ENCODE peak calls at places on chromosomes 1 and 21, in four cellular contexts. F is thoracic aorta, Z is tibial nerve, U is psoas muscle. N is an unnamed sample.

GRCh38 chr1:89733748-89734147 is 87.1 kb upstream of the LRRC8D start:
- DNase-seq in F (no peak), Z (no peak), U (no peak), N (no peak)

GRCh38 chr1:232029297-232029696 is 402.7 kb downstream of the DISC1 start:
- DNase-seq in F (no peak), Z (no peak), U (no peak), N (no peak)

GRCh38 chr1:98388431-98388830 is 273.1 kb upstream of the SNX7 start:
- DNase-seq in F (no peak), Z (peak; percentile 13), U (no peak), N (peak; percentile 88)

GRCh38 chr21:46027855-46028493 is 46.4 kb downstream of the COL6A1 start:
- DNase-seq in F (no peak), Z (peak; percentile 37), U (no peak), N (peak; percentile 68)

GRCh38 chr21:41928621-41929220 is 25.1 kb downstream of the C2CD2 start:
- DNase-seq in F (no peak), Z (no peak), U (no peak), N (no peak)

GRCh38 chr1:38026592-38027200 is 14.2 kb downstream of the UTP11 start:
- DNase-seq in F (no peak), Z (no peak), U (peak; percentile 75), N (peak; percentile 75)

GRCh38 chr1:172287207-172287606 is 133.3 kb upstream of the C1orf105 start:
- DNase-seq in F (peak; percentile 47), Z (peak; percentile 50), U (peak; percentile 82), N (peak; percentile 85)

GRCh38 chr1:17723684-17724083 is 31.4 kb upstream of the ACTL8 start:
- DNase-seq in F (no peak), Z (no peak), U (no peak), N (no peak)

GRCh38 chr1:217953922-217954321 is 322.8 kb downstream of the SPATA17 start:
- DNase-seq in F (no peak), Z (no peak), U (no peak), N (no peak)

GRCh38 chr1:224014328-224014649 is 99.6 kb upstream of the FBXO28 start:
- DNase-seq in F (no peak), Z (no peak), U (no peak), N (no peak)

GRCh38 chr1:246566128-246566807 is at the start of the genes CNST and TFB2M:
- DNase-seq in F (peak; percentile 91), Z (peak; percentile 92), U (peak; percentile 99), N (peak; percentile 99)
- TF ChIP-seq CTCF in F (peak; percentile 9), Z (no peak), U (no peak), N (no peak)

GRCh38 chr21:15062566-15062965 is 2.2 kb downstream of the NRIP1 start:
- DNase-seq in F (no peak), Z (no peak), U (no peak), N (peak; percentile 61)
- TF ChIP-seq CTCF in F (no peak), Z (no peak), U (no peak), N (peak; percentile 16)

DNA sequence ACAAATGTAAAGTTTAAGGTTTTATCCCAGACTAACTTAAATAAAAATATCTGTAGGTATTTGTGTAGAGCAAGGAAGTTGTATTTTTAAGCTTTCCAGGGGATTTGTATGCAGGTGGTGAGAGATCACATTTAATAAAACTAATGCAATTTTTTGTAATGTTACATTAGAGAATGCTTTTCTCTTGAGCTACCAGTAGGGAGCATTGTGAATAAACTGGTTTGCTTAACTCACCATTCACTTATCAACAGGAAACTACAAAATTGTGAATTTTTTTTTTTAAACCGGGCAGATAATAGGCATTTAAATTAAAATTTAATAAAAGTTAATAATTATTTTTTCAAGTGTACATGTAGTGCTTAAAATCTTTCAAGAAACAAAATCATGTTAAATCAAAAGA is 78.6 kb downstream of the IVNS1ABP start:
- DNase-seq in F (no peak), Z (no peak), U (no peak), N (peak; percentile 58)
- TF ChIP-seq CTCF in F (no peak), Z (peak; percentile 30), U (peak; percentile 25), N (peak; percentile 62)

DNA sequence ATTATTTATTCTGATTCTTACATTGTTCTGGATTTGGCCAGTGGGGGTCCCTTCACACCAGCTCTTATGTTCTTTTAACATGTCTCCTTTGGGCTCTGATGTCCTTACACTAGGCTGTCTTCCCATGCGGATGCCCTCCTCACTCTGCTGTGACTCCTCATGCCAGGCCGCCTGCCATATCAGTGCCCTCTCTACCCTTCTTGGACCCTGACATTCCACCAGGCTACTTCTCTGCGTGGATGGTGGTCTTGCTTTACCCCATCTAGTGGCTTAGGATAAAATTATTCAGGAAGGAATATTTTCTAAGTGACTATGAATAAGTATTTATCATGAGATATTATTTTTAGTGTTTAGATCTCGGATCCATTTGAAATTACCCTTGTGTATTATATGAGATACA is 21.2 kb downstream of the ATF6 start:
- DNase-seq in F (no peak), Z (no peak), U (no peak), N (no peak)
- TF ChIP-seq CTCF in F (no peak), Z (no peak), U (no peak), N (peak; percentile 36)

GRCh38 chr1:202315576-202316168 is 26.1 kb downstream of the UBE2T start:
- DNase-seq in F (peak; percentile 29), Z (peak; percentile 72), U (peak; percentile 83), N (peak; percentile 86)
- TF ChIP-seq CTCF in F (peak; percentile 88), Z (peak; percentile 94), U (peak; percentile 86), N (peak; percentile 100)

GRCh38 chr1:164704954-164705353 is 146.0 kb downstream of the PBX1 start:
- DNase-seq in F (no peak), Z (no peak), U (no peak), N (no peak)
- TF ChIP-seq CTCF in F (no peak), Z (no peak), U (no peak), N (peak; percentile 44)

DNA sequence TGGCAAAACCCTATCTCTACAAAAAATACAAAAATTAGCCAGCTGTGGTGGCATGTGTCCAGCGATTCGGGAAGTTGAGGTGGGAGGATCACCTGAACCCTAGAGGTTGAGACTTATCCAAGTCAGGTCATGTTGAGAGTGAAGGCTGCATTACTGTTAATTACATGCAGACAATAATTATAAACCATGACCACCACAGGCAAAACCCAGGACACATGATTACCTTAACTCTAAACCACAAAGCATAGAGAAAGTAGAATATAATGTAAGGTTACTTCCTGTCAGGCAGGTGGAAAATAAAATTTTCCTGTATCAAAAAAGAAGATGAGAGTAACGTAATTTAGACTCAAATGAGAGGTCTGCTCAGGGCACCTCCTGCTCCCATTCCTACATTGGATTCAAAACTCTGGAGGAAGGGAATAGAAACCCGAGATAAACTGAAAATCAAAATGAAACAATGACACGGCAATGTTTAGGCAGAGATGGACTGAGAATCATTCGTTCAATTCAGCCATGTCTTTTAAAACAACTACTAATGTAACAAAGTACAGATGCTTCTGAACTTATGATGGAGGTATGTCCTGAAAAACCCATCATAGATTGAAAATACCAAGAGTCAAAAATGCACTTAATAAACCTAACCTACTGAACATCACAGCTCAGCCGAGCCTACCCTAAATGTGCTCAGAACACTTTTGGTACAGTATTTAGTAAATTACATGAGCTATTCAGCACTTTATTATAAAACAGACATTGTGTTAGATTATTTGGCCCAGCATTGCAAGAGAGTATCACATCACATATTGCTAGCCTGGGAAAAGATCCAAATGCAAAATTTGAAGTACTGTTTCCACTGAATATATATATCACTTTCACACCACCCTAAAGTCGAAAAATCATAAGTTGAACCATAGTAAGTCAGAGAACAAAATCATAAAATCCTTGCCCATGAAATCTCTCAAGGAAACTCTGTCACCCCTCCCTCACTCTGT is 33.4 kb downstream of the RGS8 start:
- DNase-seq in F (no peak), Z (no peak), U (no peak), N (no peak)
- TF ChIP-seq CTCF in F (no peak), Z (no peak), U (no peak), N (no peak)

GRCh38 chr1:151908228-151908691 is 1.1 kb downstream of the THEM4 start:
- DNase-seq in F (no peak), Z (no peak), U (no peak), N (peak; percentile 39)
- TF ChIP-seq CTCF in F (no peak), Z (no peak), U (no peak), N (peak; percentile 33)

GRCh38 chr1:6157528-6158174 is 22.5 kb downstream of the CHD5 start:
- DNase-seq in F (no peak), Z (no peak), U (no peak), N (peak; percentile 60)

GRCh38 chr1:6151291-6151822 is 28.8 kb downstream of the CHD5 start:
- DNase-seq in F (no peak), Z (no peak), U (no peak), N (no peak)

GRCh38 chr1:6152882-6153281 is 27.2 kb downstream of the CHD5 start:
- DNase-seq in F (no peak), Z (no peak), U (no peak), N (no peak)

GRCh38 chr1:6157132-6157527 is 23.0 kb downstream of the CHD5 start:
- DNase-seq in F (no peak), Z (no peak), U (no peak), N (peak; percentile 55)

DNA sequence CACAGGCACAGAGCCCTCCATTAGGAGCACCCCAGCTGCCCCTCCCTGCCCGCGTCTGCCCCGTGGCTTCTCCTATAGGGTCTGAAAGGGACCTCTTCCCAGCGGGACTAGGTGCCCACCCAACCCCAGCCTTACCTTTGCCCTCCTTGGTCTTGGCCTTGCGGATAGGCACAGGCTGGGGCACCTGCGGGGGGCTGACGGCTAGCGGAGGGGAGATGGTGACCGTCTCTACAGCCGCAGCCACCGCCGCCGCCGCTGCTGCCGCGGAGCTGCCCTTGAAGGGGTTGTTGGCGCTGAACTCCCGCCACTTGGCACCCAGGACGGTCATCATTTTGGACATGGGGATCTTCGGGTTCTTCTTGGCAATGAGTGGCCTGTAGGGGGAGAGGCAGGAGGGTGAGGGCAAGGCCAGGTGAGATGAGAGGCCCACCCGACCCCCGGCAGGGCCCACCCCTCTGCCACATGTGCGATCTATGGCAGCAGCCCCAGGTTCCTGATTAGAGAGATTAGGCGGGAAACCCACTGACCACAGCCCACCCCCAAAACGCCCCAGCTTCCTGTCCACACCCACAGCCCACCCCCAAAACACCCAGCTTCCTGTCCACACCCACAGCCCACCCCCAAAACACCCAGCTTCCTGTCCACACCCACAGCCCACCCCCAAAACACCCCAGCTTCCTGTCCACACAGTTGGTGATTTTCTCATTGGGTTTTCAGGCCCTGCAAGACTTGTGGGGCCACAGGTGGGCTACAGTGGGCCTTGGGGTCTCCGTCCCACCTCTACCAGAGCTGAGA is 25.4 kb downstream of the CHD5 start:
- DNase-seq in F (no peak), Z (no peak), U (no peak), N (no peak)
- TF ChIP-seq CTCF in F (no peak), Z (no peak), U (no peak), N (no peak)

DNA sequence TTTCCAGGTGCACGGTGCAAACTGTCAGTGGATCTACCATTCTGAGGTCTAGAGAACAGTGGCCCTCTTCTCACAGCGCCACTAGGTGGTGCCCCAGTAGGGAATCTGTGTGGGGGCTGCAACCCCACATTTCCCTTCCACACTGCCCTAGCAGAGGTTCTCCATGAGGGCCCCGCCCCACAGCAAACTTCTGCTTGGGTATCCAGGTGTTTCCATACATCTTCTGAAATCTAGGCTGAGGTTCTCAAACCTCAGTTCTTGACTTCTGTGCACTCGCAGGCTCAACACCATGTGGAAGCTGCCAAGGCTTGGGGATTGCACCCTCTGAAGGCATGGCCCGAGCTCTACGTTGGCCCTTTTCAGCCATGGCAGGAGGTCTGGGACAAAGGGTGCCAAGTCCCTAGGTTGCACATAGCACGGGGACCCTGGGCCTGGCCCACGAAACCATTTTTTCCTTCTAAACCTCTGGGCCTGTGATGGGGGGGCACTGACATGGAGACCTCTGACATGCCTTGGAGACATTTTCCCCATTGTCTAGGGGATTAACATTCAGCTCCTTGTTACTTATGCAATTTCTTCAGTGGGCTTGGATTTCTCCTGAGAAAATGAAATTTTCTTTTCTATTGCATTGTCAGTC is 10.0 kb downstream of the HS2ST1 start:
- DNase-seq in F (no peak), Z (no peak), U (no peak), N (no peak)
- TF ChIP-seq CTCF in F (no peak), Z (no peak), U (no peak), N (no peak)